ENCODE peak calls at places on chromosomes 7 and 10, in four cellular contexts. I is left colon, H is LoVo, B is T-cell. D is an unnamed sample.

GRCh38 chr7:20798081-20798693 is 11.5 kb upstream of the SP8 start:
- DNase-seq in I (peak; percentile 64), H (peak; percentile 81), B (no peak), D (no peak)

GRCh38 chr7:40133561-40134427 is 628 bp downstream of the MPLKIP start:
- DNase-seq in I (no peak), H (no peak), B (peak; percentile 6), D (no peak)

GRCh38 chr10:69317175-69318086 is 39.1 kb downstream of the HK1 start:
- DNase-seq in I (no peak), H (no peak), B (no peak), D (no peak)

GRCh38 chr10:110357252-110357780 is 52.6 kb upstream of the SMNDC1 start:
- DNase-seq in I (no peak), H (peak; percentile 31), B (peak; percentile 40), D (no peak)

GRCh38 chr7:121395494-121395960 is 581 bp downstream of the FAM3C start:
- DNase-seq in I (peak; percentile 39), H (peak; percentile 91), B (peak; percentile 44), D (peak; percentile 77)

GRCh38 chr10:52283174-52283573 is 30.9 kb upstream of the DKK1 start:
- DNase-seq in I (no peak), H (no peak), B (no peak), D (no peak)

GRCh38 chr10:68586622-68587325 is 26.6 kb downstream of the TET1 start:
- DNase-seq in I (no peak), H (no peak), B (no peak), D (no peak)

GRCh38 chr7:96167424-96167823 is 154.5 kb downstream of the SLC25A13 start:
- DNase-seq in I (no peak), H (no peak), B (no peak), D (no peak)

GRCh38 chr10:63217120-63217605 is 84.0 kb downstream of the NRBF2 start:
- DNase-seq in I (no peak), H (peak; percentile 60), B (peak; percentile 31), D (no peak)

GRCh38 chr10:22590115-22590514 is 124.3 kb downstream of the PIP4K2A start:
- DNase-seq in I (no peak), H (no peak), B (no peak), D (no peak)

GRCh38 chr7:95865716-95866371 is 93.5 kb downstream of the DYNC1I1 start:
- DNase-seq in I (no peak), H (no peak), B (no peak), D (no peak)

GRCh38 chr7:99014113-99014985 is 129.6 kb downstream of the SMURF1 start:
- DNase-seq in I (no peak), H (no peak), B (no peak), D (no peak)

GRCh38 chr7:936131-937054 is 18.1 kb downstream of the ADAP1 start:
- DNase-seq in I (peak; percentile 22), H (peak; percentile 87), B (no peak), D (peak; percentile 59)

GRCh38 chr7:112874909-112875308 is 84.7 kb upstream of the TMEM168 start:
- DNase-seq in I (no peak), H (no peak), B (no peak), D (no peak)

GRCh38 chr10:88027570-88027969 is 164.1 kb downstream of the PTEN start:
- DNase-seq in I (peak; percentile 30), H (no peak), B (no peak), D (no peak)

GRCh38 chr7:15007507-15007906 is 105.0 kb upstream of the DGKB start:
- DNase-seq in I (no peak), H (peak; percentile 34), B (no peak), D (no peak)

GRCh38 chr7:93704241-93704640 is 129.7 kb upstream of the CALCR start:
- DNase-seq in I (no peak), H (no peak), B (no peak), D (no peak)

GRCh38 chr10:52877453-52877852 is 104.9 kb upstream of the MBL2 start:
- DNase-seq in I (no peak), H (no peak), B (no peak), D (no peak)

GRCh38 chr7:134515569-134516468 is 11.5 kb upstream of the AKR1B10 start:
- DNase-seq in I (no peak), H (peak; percentile 88), B (no peak), D (no peak)

GRCh38 chr7:125926621-125927020 is 997.0 kb upstream of the POT1 start:
- DNase-seq in I (no peak), H (no peak), B (no peak), D (no peak)

GRCh38 chr10:32056136-32057040 is at the start of gene KIF5B:
- DNase-seq in I (peak; percentile 86), H (peak; percentile 91), B (peak; percentile 79), D (peak; percentile 96)

GRCh38 chr10:102776779-102777417 is 33.1 kb downstream of the WBP1L start:
- DNase-seq in I (peak; percentile 82), H (no peak), B (peak; percentile 3), D (peak; percentile 85)

GRCh38 chr10:78579995-78580394 is 488.8 kb upstream of the ZMIZ1 start:
- DNase-seq in I (peak; percentile 55), H (no peak), B (no peak), D (peak; percentile 84)

GRCh38 chr10:117424789-117425649 is 49.8 kb upstream of the PDZD8 start:
- DNase-seq in I (no peak), H (no peak), B (no peak), D (no peak)

GRCh38 chr7:80480566-80480965 is 31.3 kb downstream of the GNAT3 start:
- DNase-seq in I (no peak), H (no peak), B (no peak), D (no peak)

GRCh38 chr10:62305813-62306212 is 37.2 kb upstream of the RTKN2 start:
- DNase-seq in I (no peak), H (no peak), B (no peak), D (no peak)

GRCh38 chr7:129741743-129742213 is 130.3 kb downstream of the NRF1 start:
- DNase-seq in I (no peak), H (no peak), B (no peak), D (no peak)

GRCh38 chr7:44081266-44081748 is 1.0 kb downstream of the POLM start:
- DNase-seq in I (no peak), H (no peak), B (peak; percentile 21), D (peak; percentile 39)

GRCh38 chr10:71696635-71697326 is 22.8 kb downstream of the C10orf105 start:
- DNase-seq in I (peak; percentile 55), H (peak; percentile 45), B (peak; percentile 55), D (peak; percentile 82)

GRCh38 chr10:104049497-104050250 is 36.0 kb downstream of the COL17A1 start:
- DNase-seq in I (no peak), H (peak; percentile 66), B (no peak), D (no peak)

GRCh38 chr7:99000196-99000903 is 122.0 kb downstream of the TRRAP start:
- DNase-seq in I (no peak), H (no peak), B (no peak), D (no peak)

GRCh38 chr7:136009488-136010079 is 32.4 kb upstream of the MTPN start:
- DNase-seq in I (no peak), H (peak; percentile 71), B (no peak), D (no peak)